ENCODE peak calls at places on chromosomes 4 and X, in four cellular contexts. One of them, this sample, is unnamed.

GRCh38 chr4:110798682-110799081 is 175.8 kb upstream of the PITX2 start:
- DNase-seq in right lobe of liver: no peak
- DNase-seq in B cell: no peak
- DNase-seq in fibroblast of the aortic adventitia: no peak
- DNase-seq in this sample: peak; percentile 11

GRCh38 chr4:88010921-88011320 is 3.5 kb downstream of the PKD2 start:
- DNase-seq in fibroblast of the aortic adventitia: peak; percentile 57
- DNase-seq in right lobe of liver: no peak
- DNase-seq in B cell: no peak
- DNase-seq in this sample: no peak

GRCh38 chrX:11908371-11908770 is 150.3 kb downstream of the MSL3 start:
- DNase-seq in B cell: no peak
- DNase-seq in right lobe of liver: no peak
- DNase-seq in fibroblast of the aortic adventitia: peak; percentile 26
- DNase-seq in this sample: peak; percentile 11

GRCh38 chrX:110045421-110045820 is 42.5 kb downstream of the TMEM164 start:
- DNase-seq in B cell: no peak
- DNase-seq in fibroblast of the aortic adventitia: no peak
- DNase-seq in right lobe of liver: no peak
- DNase-seq in this sample: no peak

GRCh38 chrX:110514498-110514897 is 155.8 kb downstream of the RTL9 start:
- DNase-seq in right lobe of liver: no peak
- DNase-seq in fibroblast of the aortic adventitia: no peak
- DNase-seq in B cell: no peak
- DNase-seq in this sample: no peak

GRCh38 chr4:2168469-2169319 is 73.2 kb downstream of the HAUS3 start:
- DNase-seq in B cell: no peak
- DNase-seq in right lobe of liver: no peak
- DNase-seq in fibroblast of the aortic adventitia: no peak
- DNase-seq in this sample: no peak

GRCh38 chrX:7771788-7772438 is 71.1 kb upstream of the VCX start:
- DNase-seq in fibroblast of the aortic adventitia: no peak
- DNase-seq in right lobe of liver: no peak
- DNase-seq in B cell: no peak
- DNase-seq in this sample: peak; percentile 38

GRCh38 chr4:118173956-118174355 is 139.7 kb downstream of the NDST3 start:
- DNase-seq in fibroblast of the aortic adventitia: peak; percentile 77
- DNase-seq in right lobe of liver: no peak
- DNase-seq in B cell: no peak
- DNase-seq in this sample: no peak

GRCh38 chr4:169039271-169039954 is 29.4 kb upstream of the CBR4 start:
- DNase-seq in right lobe of liver: no peak
- DNase-seq in fibroblast of the aortic adventitia: no peak
- DNase-seq in B cell: no peak
- DNase-seq in this sample: no peak

GRCh38 chr4:52173470-52174055 is 122.5 kb downstream of the SPATA18 start:
- DNase-seq in B cell: no peak
- DNase-seq in right lobe of liver: peak; percentile 44
- DNase-seq in fibroblast of the aortic adventitia: peak; percentile 39
- DNase-seq in this sample: no peak

GRCh38 chr4:105965183-105965800 is 70.0 kb downstream of the NPNT start:
- DNase-seq in fibroblast of the aortic adventitia: no peak
- DNase-seq in right lobe of liver: no peak
- DNase-seq in B cell: no peak
- DNase-seq in this sample: no peak

GRCh38 chrX:105282077-105282476 is 61.6 kb upstream of the TEX13A start:
- DNase-seq in right lobe of liver: no peak
- DNase-seq in fibroblast of the aortic adventitia: no peak
- DNase-seq in B cell: no peak
- DNase-seq in this sample: no peak

GRCh38 chr4:5626916-5627315 is 81.4 kb downstream of the EVC2 start:
- DNase-seq in fibroblast of the aortic adventitia: no peak
- DNase-seq in right lobe of liver: no peak
- DNase-seq in B cell: no peak
- DNase-seq in this sample: no peak

GRCh38 chr4:173415092-173415491 is 16.2 kb upstream of the SCRG1 start:
- DNase-seq in right lobe of liver: no peak
- DNase-seq in fibroblast of the aortic adventitia: no peak
- DNase-seq in B cell: no peak
- DNase-seq in this sample: no peak

GRCh38 chr4:40736910-40737309 is 12.8 kb upstream of the NSUN7 start:
- DNase-seq in right lobe of liver: no peak
- DNase-seq in fibroblast of the aortic adventitia: peak; percentile 54
- DNase-seq in B cell: no peak
- DNase-seq in this sample: peak; percentile 28

GRCh38 chr4:7206385-7206784 is 14.0 kb downstream of the SORCS2 start:
- DNase-seq in right lobe of liver: peak; percentile 69
- DNase-seq in fibroblast of the aortic adventitia: peak; percentile 70
- DNase-seq in B cell: no peak
- DNase-seq in this sample: no peak

GRCh38 chrX:120560405-120560841 is 339 bp downstream of the CUL4B start:
- DNase-seq in B cell: peak; percentile 50
- DNase-seq in right lobe of liver: no peak
- DNase-seq in fibroblast of the aortic adventitia: peak; percentile 43
- DNase-seq in this sample: peak; percentile 44

GRCh38 chr4:26204911-26205368 is 115.9 kb upstream of the RBPJ start:
- DNase-seq in B cell: no peak
- DNase-seq in fibroblast of the aortic adventitia: peak; percentile 53
- DNase-seq in right lobe of liver: peak; percentile 26
- DNase-seq in this sample: no peak

GRCh38 chr4:122746485-122746965 is 14.0 kb downstream of the BBS12 start:
- DNase-seq in right lobe of liver: no peak
- DNase-seq in B cell: no peak
- DNase-seq in fibroblast of the aortic adventitia: no peak
- DNase-seq in this sample: no peak

GRCh38 chrX:42680651-42681050 is 97.3 kb downstream of the PPP1R2C start:
- DNase-seq in fibroblast of the aortic adventitia: peak; percentile 63
- DNase-seq in right lobe of liver: no peak
- DNase-seq in B cell: no peak
- DNase-seq in this sample: peak; percentile 46

GRCh38 chrX:127708155-127708554 is 344.0 kb downstream of the ACTRT1 start:
- DNase-seq in right lobe of liver: no peak
- DNase-seq in B cell: no peak
- DNase-seq in fibroblast of the aortic adventitia: no peak
- DNase-seq in this sample: no peak

GRCh38 chr4:102420563-102421221 is 75.4 kb upstream of the SLC39A8 start:
- DNase-seq in fibroblast of the aortic adventitia: peak; percentile 50
- DNase-seq in right lobe of liver: no peak
- DNase-seq in B cell: no peak
- DNase-seq in this sample: no peak

GRCh38 chrX:68895339-68896250 is 66.8 kb downstream of the EFNB1 start:
- DNase-seq in fibroblast of the aortic adventitia: peak; percentile 35
- DNase-seq in right lobe of liver: peak; percentile 34
- DNase-seq in B cell: no peak
- DNase-seq in this sample: peak; percentile 73